ENCODE peak calls at places on chromosomes 4 and X, in six cellular contexts. One of them, this sample, is unnamed.

GRCh38 chr4:100986360-100986868 is 360.9 kb downstream of the PPP3CA start:
- DNase-seq in CD8-positive, alpha-beta T cell: no peak
- DNase-seq in ovary: no peak
- DNase-seq in MCF 10A: no peak
- DNase-seq in astrocyte of the cerebellum: peak
- DNase-seq in AG04450: no peak
- DNase-seq in this sample: no peak

GRCh38 chr4:76206222-76206942 is 7.2 kb downstream of the SCARB2 start:
- DNase-seq in AG04450: no peak
- DNase-seq in MCF 10A: no peak
- DNase-seq in astrocyte of the cerebellum: no peak
- DNase-seq in ovary: no peak
- DNase-seq in CD8-positive, alpha-beta T cell: no peak
- DNase-seq in this sample: no peak

GRCh38 chr4:4387531-4388311 is 819 bp downstream of the NSG1 start:
- DNase-seq in MCF 10A: no peak
- DNase-seq in AG04450: no peak
- DNase-seq in CD8-positive, alpha-beta T cell: peak
- DNase-seq in ovary: no peak
- DNase-seq in astrocyte of the cerebellum: no peak
- DNase-seq in this sample: no peak

GRCh38 chr4:136526517-136526916 is 1005.8 kb downstream of the PCDH18 start:
- DNase-seq in astrocyte of the cerebellum: no peak
- DNase-seq in AG04450: no peak
- DNase-seq in CD8-positive, alpha-beta T cell: no peak
- DNase-seq in ovary: no peak
- DNase-seq in MCF 10A: no peak
- DNase-seq in this sample: no peak

GRCh38 chr4:181952478-181952877 is 290.7 kb upstream of the TENM3 start:
- DNase-seq in CD8-positive, alpha-beta T cell: no peak
- DNase-seq in MCF 10A: peak
- DNase-seq in astrocyte of the cerebellum: peak
- DNase-seq in AG04450: peak
- DNase-seq in ovary: no peak
- DNase-seq in this sample: no peak

GRCh38 chr4:119284876-119285611 is 36.9 kb downstream of the FABP2 start:
- DNase-seq in astrocyte of the cerebellum: no peak
- DNase-seq in MCF 10A: peak
- DNase-seq in AG04450: no peak
- DNase-seq in ovary: no peak
- DNase-seq in CD8-positive, alpha-beta T cell: no peak
- DNase-seq in this sample: no peak

GRCh38 chrX:9708923-9709553 is 56.6 kb downstream of the GPR143 start:
- DNase-seq in AG04450: peak
- DNase-seq in CD8-positive, alpha-beta T cell: peak
- DNase-seq in MCF 10A: peak
- DNase-seq in astrocyte of the cerebellum: peak
- DNase-seq in ovary: peak
- DNase-seq in this sample: peak

GRCh38 chr4:147428583-147428982 is 52.3 kb upstream of the EDNRA start:
- DNase-seq in ovary: no peak
- DNase-seq in astrocyte of the cerebellum: no peak
- DNase-seq in MCF 10A: peak
- DNase-seq in AG04450: no peak
- DNase-seq in CD8-positive, alpha-beta T cell: no peak
- DNase-seq in this sample: no peak

GRCh38 chr4:13359809-13360208 is 124.3 kb downstream of the RAB28 start:
- DNase-seq in CD8-positive, alpha-beta T cell: no peak
- DNase-seq in ovary: no peak
- DNase-seq in astrocyte of the cerebellum: no peak
- DNase-seq in MCF 10A: no peak
- DNase-seq in AG04450: no peak
- DNase-seq in this sample: no peak

GRCh38 chrX:145178268-145178667 is 69.0 kb upstream of the SPANXN1 start:
- DNase-seq in CD8-positive, alpha-beta T cell: no peak
- DNase-seq in MCF 10A: peak
- DNase-seq in AG04450: no peak
- DNase-seq in ovary: no peak
- DNase-seq in astrocyte of the cerebellum: no peak
- DNase-seq in this sample: no peak

GRCh38 chr4:81039351-81040174 is 9.1 kb downstream of the BMP3 start:
- DNase-seq in ovary: no peak
- DNase-seq in MCF 10A: peak
- DNase-seq in AG04450: no peak
- DNase-seq in CD8-positive, alpha-beta T cell: no peak
- DNase-seq in astrocyte of the cerebellum: no peak
- DNase-seq in this sample: no peak

GRCh38 chr4:81038636-81039350 is 8.3 kb downstream of the BMP3 start:
- DNase-seq in ovary: no peak
- DNase-seq in MCF 10A: no peak
- DNase-seq in astrocyte of the cerebellum: no peak
- DNase-seq in CD8-positive, alpha-beta T cell: no peak
- DNase-seq in AG04450: no peak
- DNase-seq in this sample: no peak

GRCh38 chr4:81042578-81043365 is 12.3 kb downstream of the BMP3 start:
- DNase-seq in CD8-positive, alpha-beta T cell: no peak
- DNase-seq in MCF 10A: no peak
- DNase-seq in AG04450: no peak
- DNase-seq in ovary: no peak
- DNase-seq in astrocyte of the cerebellum: no peak
- DNase-seq in this sample: no peak

DNA sequence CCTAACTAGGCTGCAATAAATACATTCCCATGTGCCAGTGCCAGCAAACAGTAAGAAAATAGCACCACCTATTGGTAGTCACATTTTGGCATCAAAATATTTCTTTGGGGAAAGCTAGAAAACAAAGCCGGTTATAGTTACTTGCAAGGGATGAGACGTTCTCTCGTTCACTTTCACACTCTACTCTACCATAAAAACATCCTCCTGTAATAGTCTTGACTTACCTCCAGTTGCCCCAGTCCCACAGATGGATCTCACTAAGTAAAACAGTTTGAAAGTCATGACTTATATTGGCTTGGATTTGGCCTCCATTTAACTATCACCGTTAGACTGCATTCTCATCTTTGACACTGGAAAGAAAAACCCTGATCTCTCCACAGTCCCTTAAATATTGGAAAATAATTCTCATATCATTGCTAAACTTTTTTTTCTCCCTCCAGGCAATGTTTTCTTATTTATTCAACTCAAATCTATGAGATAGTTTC is 9.7 kb downstream of the BMP3 start:
- DNase-seq in AG04450: no peak
- DNase-seq in astrocyte of the cerebellum: peak
- DNase-seq in ovary: no peak
- DNase-seq in CD8-positive, alpha-beta T cell: no peak
- DNase-seq in MCF 10A: peak
- DNase-seq in this sample: peak
- TF ChIP-seq CTCF in AG04450: peak
- TF ChIP-seq CTCF in astrocyte of the cerebellum: peak
- TF ChIP-seq CTCF in ovary: peak
- TF ChIP-seq CTCF in CD8-positive, alpha-beta T cell: peak
- TF ChIP-seq CTCF in MCF 10A: peak
- TF ChIP-seq CTCF in this sample: peak

GRCh38 chrX:14717949-14718348 is 154.9 kb downstream of the FANCB start:
- DNase-seq in ovary: no peak
- DNase-seq in AG04450: no peak
- DNase-seq in CD8-positive, alpha-beta T cell: no peak
- DNase-seq in astrocyte of the cerebellum: no peak
- DNase-seq in MCF 10A: no peak
- DNase-seq in this sample: no peak

GRCh38 chrX:14712096-14712495 is 160.8 kb downstream of the FANCB start:
- DNase-seq in MCF 10A: no peak
- DNase-seq in AG04450: no peak
- DNase-seq in astrocyte of the cerebellum: no peak
- DNase-seq in ovary: no peak
- DNase-seq in CD8-positive, alpha-beta T cell: no peak
- DNase-seq in this sample: no peak
- TF ChIP-seq CTCF in MCF 10A: no peak
- TF ChIP-seq CTCF in AG04450: no peak
- TF ChIP-seq CTCF in astrocyte of the cerebellum: no peak
- TF ChIP-seq CTCF in ovary: no peak
- TF ChIP-seq CTCF in CD8-positive, alpha-beta T cell: no peak
- TF ChIP-seq CTCF in this sample: no peak

GRCh38 chr4:102326951-102327350 is 18.3 kb downstream of the SLC39A8 start:
- DNase-seq in ovary: no peak
- DNase-seq in MCF 10A: no peak
- DNase-seq in CD8-positive, alpha-beta T cell: no peak
- DNase-seq in astrocyte of the cerebellum: no peak
- DNase-seq in AG04450: no peak
- DNase-seq in this sample: no peak
- TF ChIP-seq CTCF in ovary: no peak
- TF ChIP-seq CTCF in MCF 10A: no peak
- TF ChIP-seq CTCF in CD8-positive, alpha-beta T cell: no peak
- TF ChIP-seq CTCF in astrocyte of the cerebellum: no peak
- TF ChIP-seq CTCF in AG04450: no peak
- TF ChIP-seq CTCF in this sample: no peak

DNA sequence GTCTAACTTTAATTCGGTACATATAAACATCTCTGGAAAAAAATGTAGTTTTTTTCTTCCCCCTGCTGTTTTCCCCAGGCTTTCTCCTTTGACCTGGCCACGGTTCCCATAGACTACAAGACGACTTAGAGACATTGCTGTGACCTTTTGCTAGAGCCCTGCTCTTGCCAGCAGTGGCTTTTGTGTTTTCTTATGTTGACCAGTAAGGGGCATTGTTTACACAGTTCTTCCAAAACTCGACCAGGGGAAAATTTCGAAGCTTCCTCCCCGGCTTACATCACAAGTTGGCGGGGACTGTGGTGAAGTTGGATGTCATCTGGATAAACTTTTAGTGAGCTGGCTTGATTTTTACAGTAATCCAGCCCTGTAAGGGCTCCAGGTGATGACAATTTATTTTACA is 9.3 kb downstream of the CCDC160 start:
- DNase-seq in astrocyte of the cerebellum: no peak
- DNase-seq in CD8-positive, alpha-beta T cell: no peak
- DNase-seq in ovary: no peak
- DNase-seq in MCF 10A: peak
- DNase-seq in AG04450: no peak
- DNase-seq in this sample: no peak
- TF ChIP-seq CTCF in astrocyte of the cerebellum: no peak
- TF ChIP-seq CTCF in CD8-positive, alpha-beta T cell: no peak
- TF ChIP-seq CTCF in ovary: no peak
- TF ChIP-seq CTCF in MCF 10A: no peak
- TF ChIP-seq CTCF in AG04450: no peak
- TF ChIP-seq CTCF in this sample: no peak

GRCh38 chr4:37051111-37051510 is 193.4 kb upstream of the NWD2 start:
- DNase-seq in AG04450: no peak
- DNase-seq in CD8-positive, alpha-beta T cell: no peak
- DNase-seq in MCF 10A: no peak
- DNase-seq in astrocyte of the cerebellum: no peak
- DNase-seq in ovary: no peak
- DNase-seq in this sample: no peak

DNA sequence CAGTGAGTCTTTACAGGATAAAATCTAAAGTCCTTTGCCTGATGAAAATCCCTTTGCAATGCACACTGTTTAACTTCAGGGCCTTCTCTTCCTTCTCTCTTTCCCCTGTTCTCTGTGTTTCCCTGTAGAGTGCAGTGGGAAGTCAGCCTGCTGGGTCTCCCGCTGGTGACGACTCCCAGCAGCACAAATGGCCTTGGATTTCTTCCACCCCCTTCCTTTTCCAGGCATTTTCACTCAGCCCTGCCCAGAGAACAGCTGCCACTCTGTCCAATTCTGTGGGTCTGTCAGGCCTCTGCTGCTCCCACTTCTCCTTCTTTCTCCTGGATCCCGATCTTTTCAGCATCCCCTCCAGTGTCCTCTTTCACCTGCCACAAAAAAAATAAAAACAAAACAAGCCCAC is 189.9 kb upstream of the NWD2 start:
- DNase-seq in ovary: no peak
- DNase-seq in MCF 10A: no peak
- DNase-seq in CD8-positive, alpha-beta T cell: no peak
- DNase-seq in astrocyte of the cerebellum: no peak
- DNase-seq in AG04450: no peak
- DNase-seq in this sample: no peak
- TF ChIP-seq CTCF in ovary: no peak
- TF ChIP-seq CTCF in MCF 10A: no peak
- TF ChIP-seq CTCF in CD8-positive, alpha-beta T cell: no peak
- TF ChIP-seq CTCF in astrocyte of the cerebellum: no peak
- TF ChIP-seq CTCF in AG04450: no peak
- TF ChIP-seq CTCF in this sample: no peak

GRCh38 chrX:154430916-154431315 is 2.4 kb downstream of the ATP6AP1 start:
- DNase-seq in astrocyte of the cerebellum: no peak
- DNase-seq in AG04450: no peak
- DNase-seq in ovary: no peak
- DNase-seq in MCF 10A: no peak
- DNase-seq in CD8-positive, alpha-beta T cell: no peak
- DNase-seq in this sample: no peak

GRCh38 chrX:154429708-154430107 is 1.2 kb downstream of the ATP6AP1 start:
- DNase-seq in ovary: no peak
- DNase-seq in MCF 10A: no peak
- DNase-seq in CD8-positive, alpha-beta T cell: no peak
- DNase-seq in AG04450: no peak
- DNase-seq in astrocyte of the cerebellum: no peak
- DNase-seq in this sample: no peak

GRCh38 chrX:154430504-154430903 is 2.0 kb downstream of the ATP6AP1 start:
- DNase-seq in astrocyte of the cerebellum: no peak
- DNase-seq in CD8-positive, alpha-beta T cell: no peak
- DNase-seq in MCF 10A: no peak
- DNase-seq in AG04450: no peak
- DNase-seq in ovary: no peak
- DNase-seq in this sample: no peak

GRCh38 chrX:154426916-154427792 is 1.3 kb upstream of the ATP6AP1 start:
- DNase-seq in astrocyte of the cerebellum: no peak
- DNase-seq in CD8-positive, alpha-beta T cell: no peak
- DNase-seq in MCF 10A: no peak
- DNase-seq in ovary: no peak
- DNase-seq in AG04450: no peak
- DNase-seq in this sample: no peak

DNA sequence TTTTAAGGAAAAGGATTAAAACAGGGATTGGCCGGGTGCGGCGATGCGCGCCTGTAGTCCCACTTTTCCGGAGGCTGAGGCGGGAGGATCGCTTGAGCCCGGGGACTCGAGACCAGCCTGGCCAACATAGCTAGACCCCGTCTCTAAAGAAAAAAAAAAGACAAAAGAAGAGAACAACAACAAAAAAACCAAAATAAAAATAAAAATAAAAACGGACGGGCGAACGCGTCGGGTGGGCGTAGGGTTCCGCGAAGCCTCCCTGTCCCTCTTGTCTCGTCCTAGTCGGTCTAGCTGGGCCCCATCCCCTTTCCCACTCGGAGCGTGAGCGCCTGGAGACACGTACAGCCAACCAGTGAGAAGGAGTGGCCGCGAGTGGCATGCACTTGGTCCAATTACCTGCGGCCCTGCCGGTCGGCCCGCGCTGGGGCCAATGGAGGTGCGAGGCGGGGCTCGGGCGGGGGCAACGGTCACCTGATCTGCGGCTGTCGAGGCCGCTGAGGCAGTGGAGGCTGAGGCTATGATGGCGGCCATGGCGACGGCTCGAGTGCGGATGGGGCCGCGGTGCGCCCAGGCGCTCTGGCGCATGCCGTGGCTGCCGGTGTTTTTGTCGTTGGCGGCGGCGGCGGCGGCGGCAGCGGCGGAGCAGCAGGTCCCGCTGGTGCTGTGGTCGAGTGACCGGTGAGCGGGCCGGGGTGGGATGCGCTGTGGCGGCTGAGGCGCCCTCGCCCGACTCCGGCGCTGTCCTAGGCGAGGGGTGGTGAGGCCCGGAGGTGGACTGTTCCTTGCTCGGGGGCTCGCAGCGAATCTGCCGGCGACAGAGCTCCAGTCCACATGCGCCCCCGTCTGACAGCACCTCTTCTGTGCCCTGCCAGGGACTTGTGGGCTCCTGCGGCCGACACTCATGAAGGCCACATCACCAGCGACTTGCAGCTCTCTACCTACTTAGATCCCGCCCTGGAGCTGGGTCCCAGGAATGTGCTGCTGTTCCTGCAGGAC is at the start of gene ATP6AP1:
- DNase-seq in AG04450: peak
- DNase-seq in CD8-positive, alpha-beta T cell: peak
- DNase-seq in MCF 10A: peak
- DNase-seq in astrocyte of the cerebellum: peak
- DNase-seq in ovary: peak
- DNase-seq in this sample: peak
- TF ChIP-seq CTCF in AG04450: no peak
- TF ChIP-seq CTCF in CD8-positive, alpha-beta T cell: no peak
- TF ChIP-seq CTCF in MCF 10A: no peak
- TF ChIP-seq CTCF in astrocyte of the cerebellum: no peak
- TF ChIP-seq CTCF in ovary: no peak
- TF ChIP-seq CTCF in this sample: no peak

This sample was measured in GM20000.